ENCODE peak calls at places on chromosomes 12 and 14, in five cellular contexts. One of them, this sample, is unnamed. For H3K4me1 and H3K27me3, the result is how much of the 10 kb centered on the place peaks cover.

GRCh38 chr14:60643443-60644402 is 5.6 kb downstream of the SIX1 start:
- DNase-seq in body of pancreas: no peak
- DNase-seq in H9: peak
- DNase-seq in gastrocnemius medialis: no peak
- DNase-seq in sigmoid colon: no peak
- DNase-seq in this sample: no peak

GRCh38 chr14:64708148-64709004 is 4.2 kb downstream of the PLEKHG3 start:
- DNase-seq in body of pancreas: peak
- DNase-seq in sigmoid colon: peak
- DNase-seq in H9: peak
- DNase-seq in gastrocnemius medialis: peak
- DNase-seq in this sample: no peak

GRCh38 chr12:13278249-13278787 is 81.8 kb downstream of the EMP1 start:
- DNase-seq in H9: peak
- DNase-seq in sigmoid colon: peak
- DNase-seq in gastrocnemius medialis: peak
- DNase-seq in body of pancreas: peak
- DNase-seq in this sample: peak

GRCh38 chr12:26732010-26732908 is 100.7 kb downstream of the ITPR2 start:
- DNase-seq in body of pancreas: no peak
- DNase-seq in sigmoid colon: no peak
- DNase-seq in H9: no peak
- DNase-seq in gastrocnemius medialis: no peak
- DNase-seq in this sample: no peak

GRCh38 chr12:130846386-130846785 is 7.3 kb upstream of the STX2 start:
- DNase-seq in body of pancreas: no peak
- DNase-seq in gastrocnemius medialis: no peak
- DNase-seq in sigmoid colon: no peak
- DNase-seq in H9: no peak
- DNase-seq in this sample: no peak

GRCh38 chr12:28583771-28584261 is 393.6 kb downstream of the CCDC91 start:
- DNase-seq in body of pancreas: no peak
- DNase-seq in H9: no peak
- DNase-seq in gastrocnemius medialis: no peak
- DNase-seq in sigmoid colon: no peak
- DNase-seq in this sample: no peak

GRCh38 chr12:121287267-121287954 is 9.1 kb downstream of the CAMKK2 start:
- DNase-seq in gastrocnemius medialis: no peak
- DNase-seq in body of pancreas: no peak
- DNase-seq in sigmoid colon: no peak
- DNase-seq in H9: no peak
- DNase-seq in this sample: no peak

GRCh38 chr14:100526632-100527031 is 60.6 kb downstream of the BEGAIN start:
- DNase-seq in gastrocnemius medialis: no peak
- DNase-seq in H9: no peak
- DNase-seq in body of pancreas: no peak
- DNase-seq in sigmoid colon: peak
- DNase-seq in this sample: peak

GRCh38 chr12:123671876-123672275 is 963 bp downstream of the TCTN2 start:
- DNase-seq in H9: no peak
- DNase-seq in sigmoid colon: no peak
- DNase-seq in gastrocnemius medialis: no peak
- DNase-seq in body of pancreas: no peak
- DNase-seq in this sample: no peak

GRCh38 chr14:39173198-39173597 is 1.9 kb upstream of the PNN start:
- DNase-seq in gastrocnemius medialis: no peak
- DNase-seq in H9: no peak
- DNase-seq in sigmoid colon: no peak
- DNase-seq in body of pancreas: no peak
- DNase-seq in this sample: no peak

GRCh38 chr12:128802756-128803155 is 21.0 kb downstream of the SLC15A4 start:
- DNase-seq in gastrocnemius medialis: no peak
- DNase-seq in H9: no peak
- DNase-seq in body of pancreas: no peak
- DNase-seq in sigmoid colon: peak
- DNase-seq in this sample: no peak

GRCh38 chr14:49966304-49966809 is 73.5 kb downstream of the ARF6 start:
- DNase-seq in body of pancreas: peak
- DNase-seq in H9: no peak
- DNase-seq in sigmoid colon: no peak
- DNase-seq in gastrocnemius medialis: no peak
- DNase-seq in this sample: no peak

GRCh38 chr12:54631988-54632728 is 2.5 kb downstream of the LACRT start:
- DNase-seq in H9: peak
- DNase-seq in sigmoid colon: no peak
- DNase-seq in body of pancreas: peak
- DNase-seq in gastrocnemius medialis: no peak
- DNase-seq in this sample: no peak

GRCh38 chr14:100536141-100536540 is 51.1 kb downstream of the BEGAIN start:
- DNase-seq in gastrocnemius medialis: peak
- DNase-seq in sigmoid colon: peak
- DNase-seq in H9: no peak
- DNase-seq in body of pancreas: no peak
- DNase-seq in this sample: peak

GRCh38 chr12:130644566-130644965 is 71.5 kb downstream of the RIMBP2 start:
- DNase-seq in H9: no peak
- DNase-seq in gastrocnemius medialis: no peak
- DNase-seq in sigmoid colon: peak
- DNase-seq in body of pancreas: no peak
- DNase-seq in this sample: no peak

GRCh38 chr14:32576088-32576795 is 247.1 kb downstream of the AKAP6 start:
- DNase-seq in body of pancreas: peak
- DNase-seq in gastrocnemius medialis: peak
- DNase-seq in H9: peak
- DNase-seq in sigmoid colon: peak
- DNase-seq in this sample: no peak

GRCh38 chr14:52304248-52304904 is 9.7 kb upstream of the PTGER2 start:
- DNase-seq in gastrocnemius medialis: no peak
- DNase-seq in H9: no peak
- DNase-seq in body of pancreas: no peak
- DNase-seq in sigmoid colon: no peak
- DNase-seq in this sample: no peak

GRCh38 chr14:104130974-104131651 is 7.3 kb upstream of the KIF26A start:
- DNase-seq in H9: peak
- DNase-seq in gastrocnemius medialis: no peak
- DNase-seq in sigmoid colon: peak
- DNase-seq in body of pancreas: peak
- DNase-seq in this sample: peak

GRCh38 chr12:96239711-96240234 is 45.6 kb downstream of the ELK3 start:
- DNase-seq in H9: no peak
- DNase-seq in sigmoid colon: peak
- DNase-seq in gastrocnemius medialis: no peak
- DNase-seq in body of pancreas: peak
- DNase-seq in this sample: no peak

GRCh38 chr14:91279354-91279753 is 34.9 kb upstream of the GPR68 start:
- DNase-seq in gastrocnemius medialis: no peak
- DNase-seq in H9: no peak
- DNase-seq in sigmoid colon: no peak
- DNase-seq in body of pancreas: no peak
- DNase-seq in this sample: no peak

GRCh38 chr12:104792570-104792969 is 165.5 kb downstream of the SLC41A2 start:
- DNase-seq in sigmoid colon: peak
- DNase-seq in gastrocnemius medialis: peak
- DNase-seq in body of pancreas: peak
- DNase-seq in H9: no peak
- DNase-seq in this sample: no peak

GRCh38 chr14:99568567-99569560 is 35.1 kb downstream of the CCDC85C start:
- DNase-seq in sigmoid colon: peak
- DNase-seq in gastrocnemius medialis: no peak
- DNase-seq in H9: no peak
- DNase-seq in body of pancreas: peak
- DNase-seq in this sample: no peak

GRCh38 chr14:44616204-44616603 is 109.1 kb upstream of the FSCB start:
- DNase-seq in body of pancreas: no peak
- DNase-seq in sigmoid colon: no peak
- DNase-seq in H9: no peak
- DNase-seq in gastrocnemius medialis: no peak
- DNase-seq in this sample: no peak

GRCh38 chr12:117151195-117152031 is 38.9 kb downstream of the FBXO21 start:
- DNase-seq in body of pancreas: peak
- DNase-seq in sigmoid colon: peak
- DNase-seq in H9: peak
- DNase-seq in gastrocnemius medialis: no peak
- DNase-seq in this sample: peak

GRCh38 chr14:65421201-65421981 is 8.9 kb downstream of the FUT8 start:
- DNase-seq in body of pancreas: no peak
- DNase-seq in H9: no peak
- DNase-seq in gastrocnemius medialis: no peak
- DNase-seq in sigmoid colon: no peak
- DNase-seq in this sample: no peak

DNA sequence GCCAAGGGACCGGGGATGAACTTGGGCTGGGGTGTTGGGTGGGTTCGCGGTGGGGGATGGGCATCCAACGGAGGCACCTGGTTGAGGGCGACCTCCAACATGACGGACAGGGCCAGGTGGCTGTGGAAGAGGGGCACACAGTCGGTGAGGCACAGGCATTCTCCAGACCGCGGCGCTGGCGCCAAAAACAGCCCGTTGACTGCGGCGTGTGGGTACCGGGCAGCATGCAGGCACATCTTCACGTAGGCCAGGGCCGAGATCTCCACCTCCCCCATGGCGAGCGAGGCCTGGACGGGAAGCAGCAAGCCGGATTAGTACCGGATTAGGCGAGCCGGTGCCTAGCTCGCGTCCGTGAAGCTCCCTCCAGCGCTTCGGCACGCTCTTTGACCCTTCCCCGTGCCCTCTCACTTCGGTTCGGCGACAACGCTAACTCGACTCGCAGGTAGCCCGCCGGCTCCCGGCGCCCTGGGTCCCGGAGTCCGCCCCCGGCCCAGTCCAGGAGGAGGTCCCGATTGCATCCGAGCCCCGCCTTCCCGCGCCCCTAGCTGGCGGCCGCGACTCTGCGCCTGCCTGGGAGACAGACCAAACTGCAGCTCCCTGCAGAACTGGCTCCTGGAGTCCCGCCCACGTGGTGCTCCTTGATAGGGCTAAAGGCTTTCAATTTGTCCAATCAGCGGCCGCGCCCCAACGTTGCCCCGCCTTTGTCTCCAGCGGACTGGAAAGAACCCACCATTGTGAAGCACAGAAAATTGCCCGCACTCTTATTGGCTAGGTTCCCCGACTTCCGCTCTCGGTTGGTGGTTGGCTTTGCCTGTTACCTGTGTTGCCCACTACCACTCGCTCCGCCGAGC is at the start of gene EMC9:
- DNase-seq in sigmoid colon: peak
- DNase-seq in H9: peak
- DNase-seq in gastrocnemius medialis: peak
- DNase-seq in body of pancreas: peak
- DNase-seq in this sample: peak
- TF ChIP-seq CTCF in sigmoid colon: peak
- TF ChIP-seq CTCF in H9: peak
- TF ChIP-seq CTCF in gastrocnemius medialis: peak
- TF ChIP-seq CTCF in body of pancreas: peak
- TF ChIP-seq CTCF in this sample: peak

DNA sequence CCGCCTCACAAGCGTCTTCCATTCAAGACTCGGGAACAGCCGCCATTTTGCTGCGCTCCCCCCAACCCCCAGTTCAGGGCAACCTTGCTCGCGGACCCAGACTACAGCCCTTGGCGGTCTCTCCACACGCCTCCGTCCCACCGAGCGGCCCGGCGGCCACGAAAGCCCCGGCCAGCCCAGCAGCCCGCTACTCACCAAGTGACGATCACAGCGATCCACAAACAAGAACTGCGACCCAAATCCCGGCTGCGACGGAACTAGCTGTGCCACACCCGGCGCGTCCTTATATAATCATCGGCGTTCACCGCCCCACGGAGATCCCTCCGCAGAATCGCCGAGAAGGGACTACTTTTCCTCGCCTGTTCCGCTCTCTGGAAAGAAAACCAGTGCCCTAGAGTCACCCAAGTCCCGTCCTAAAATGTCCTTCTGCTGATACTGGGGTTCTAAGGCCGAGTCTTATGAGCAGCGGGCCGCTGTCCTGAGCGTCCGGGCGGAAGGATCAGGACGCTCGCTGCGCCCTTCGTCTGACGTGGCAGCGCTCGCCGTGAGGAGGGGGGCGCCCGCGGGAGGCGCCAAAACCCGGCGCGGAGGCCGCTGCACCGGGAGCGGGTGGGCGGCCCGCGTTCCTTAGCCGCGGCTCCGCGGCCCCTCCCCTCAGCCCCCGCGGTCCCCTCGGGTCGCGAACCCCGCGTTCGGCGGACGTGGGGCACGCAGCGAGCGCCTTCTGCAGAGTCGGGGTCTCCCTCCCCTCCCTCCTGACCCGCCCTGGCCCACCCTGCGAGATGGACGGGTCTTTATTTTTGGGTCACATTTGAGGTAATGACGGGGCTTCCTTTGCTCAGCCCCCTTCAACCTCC is at the start of gene UBC:
- DNase-seq in body of pancreas: peak
- DNase-seq in H9: peak
- DNase-seq in gastrocnemius medialis: peak
- DNase-seq in sigmoid colon: peak
- DNase-seq in this sample: peak
- H3K4me1 ChIP-seq in body of pancreas: half or more
- H3K4me1 ChIP-seq in H9: under half
- H3K4me1 ChIP-seq in gastrocnemius medialis: under half
- H3K4me1 ChIP-seq in sigmoid colon: under half
- H3K4me1 ChIP-seq in this sample: half or more

GRCh38 chr12:3724096-3724805 is 28.7 kb downstream of the CRACR2A start:
- DNase-seq in H9: peak
- DNase-seq in gastrocnemius medialis: no peak
- DNase-seq in body of pancreas: no peak
- DNase-seq in sigmoid colon: no peak
- DNase-seq in this sample: no peak
- H3K27me3 ChIP-seq in H9: under half
- H3K27me3 ChIP-seq in gastrocnemius medialis: under half
- H3K27me3 ChIP-seq in body of pancreas: under half
- H3K27me3 ChIP-seq in sigmoid colon: under half
- H3K27me3 ChIP-seq in this sample: under half

DNA sequence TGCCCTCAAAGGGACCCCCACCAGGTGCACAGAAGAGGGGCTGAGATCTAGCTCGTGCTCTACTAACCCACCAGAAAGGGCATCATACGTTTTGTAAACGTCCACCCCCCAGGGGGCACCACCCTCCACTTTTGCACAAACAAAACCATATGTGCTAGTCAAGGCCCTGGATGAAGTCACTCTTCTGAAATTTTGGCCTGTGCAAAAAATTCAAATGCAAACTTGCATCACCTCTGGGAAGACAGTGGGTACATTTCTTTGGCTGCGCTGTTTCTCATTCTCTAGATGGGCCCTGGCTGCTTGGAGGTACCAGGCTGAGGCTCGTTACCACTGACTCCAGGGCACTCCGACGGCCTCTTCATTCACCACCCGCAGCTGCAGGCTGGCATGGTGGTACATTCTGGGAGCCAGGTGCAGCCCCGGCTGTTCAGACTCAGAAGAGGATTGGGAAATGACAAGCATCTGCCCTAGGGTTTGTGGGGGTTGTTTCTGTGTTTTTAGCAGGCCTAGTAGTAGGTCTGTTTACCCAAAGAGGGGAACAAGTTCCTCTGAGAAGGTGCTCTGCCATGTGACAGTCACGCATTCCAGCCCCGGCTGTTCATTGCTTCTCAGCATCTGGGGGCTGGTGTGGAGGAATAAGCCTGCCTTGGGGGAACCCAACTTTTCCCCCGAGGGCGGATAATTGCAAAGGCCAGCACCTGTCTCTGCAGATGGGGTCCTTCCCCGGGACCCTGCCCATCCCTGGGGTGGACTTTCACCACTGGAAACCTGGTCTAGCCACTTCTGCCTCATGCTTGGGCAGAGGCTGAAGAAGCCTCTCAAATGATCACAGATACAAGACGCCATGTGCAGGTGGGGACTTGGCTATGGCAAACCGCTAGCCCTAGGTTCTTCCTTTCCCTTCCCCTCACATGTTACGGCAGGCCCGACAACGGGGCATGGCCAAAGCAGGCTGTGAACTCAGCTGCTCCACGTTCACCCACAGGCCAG is 147.6 kb downstream of the DPF3 start:
- DNase-seq in H9: no peak
- DNase-seq in body of pancreas: no peak
- DNase-seq in sigmoid colon: no peak
- DNase-seq in gastrocnemius medialis: no peak
- DNase-seq in this sample: no peak
- TF ChIP-seq CTCF in H9: no peak
- TF ChIP-seq CTCF in body of pancreas: no peak
- TF ChIP-seq CTCF in sigmoid colon: no peak
- TF ChIP-seq CTCF in gastrocnemius medialis: peak
- TF ChIP-seq CTCF in this sample: no peak